ENCODE peak calls at places on chromosome 6, in seven cellular contexts. C is spleen, L is transverse colon, M is suprapubic skin, U is GM12891, Q is HepG2, V is stomach. R is an unnamed sample.

GRCh38 chr6:31739639-31740396 is at the start of gene MSH5:
- DNase-seq in C (peak; percentile 98), L (peak; percentile 99), M (peak; percentile 99), U (peak; percentile 90), Q (peak; percentile 100), V (peak; percentile 98), R (peak; percentile 99)

GRCh38 chr6:92930212-92930611 is 489.1 kb downstream of the EPHA7 start:
- DNase-seq in C (no peak), L (no peak), M (no peak), U (no peak), Q (no peak), V (no peak), R (no peak)

GRCh38 chr6:148835920-148836441 is 89.2 kb downstream of the UST start:
- DNase-seq in C (no peak), L (no peak), M (no peak), U (no peak), Q (no peak), V (no peak), R (no peak)

GRCh38 chr6:47484616-47485015 is 7.0 kb downstream of the CD2AP start:
- DNase-seq in C (no peak), L (no peak), M (no peak), U (no peak), Q (no peak), V (no peak), R (no peak)

GRCh38 chr6:31631681-31632278 is 11.3 kb downstream of the PRRC2A start:
- DNase-seq in C (no peak), L (no peak), M (no peak), U (no peak), Q (no peak), V (no peak), R (no peak)

GRCh38 chr6:136739071-136739470 is 53.2 kb downstream of the MAP3K5 start:
- DNase-seq in C (no peak), L (no peak), M (no peak), U (no peak), Q (no peak), V (no peak), R (no peak)

GRCh38 chr6:145245119-145245518 is 490.2 kb downstream of the EPM2A start:
- DNase-seq in C (no peak), L (no peak), M (no peak), U (no peak), Q (no peak), V (no peak), R (no peak)

GRCh38 chr6:90295854-90296345 is 743 bp downstream of the BACH2 start:
- DNase-seq in C (peak; percentile 90), L (peak; percentile 67), M (peak; percentile 80), U (peak; percentile 28), Q (no peak), V (peak; percentile 59), R (peak; percentile 71)

GRCh38 chr6:43746613-43747101 is 23.4 kb upstream of the VEGFA start:
- DNase-seq in C (peak; percentile 69), L (no peak), M (peak; percentile 26), U (no peak), Q (no peak), V (no peak), R (no peak)

GRCh38 chr6:16697437-16698162 is 63.7 kb downstream of the ATXN1 start:
- DNase-seq in C (no peak), L (no peak), M (no peak), U (no peak), Q (no peak), V (no peak), R (no peak)

GRCh38 chr6:53796791-53797190 is 2.0 kb downstream of the LRRC1 start:
- DNase-seq in C (no peak), L (no peak), M (no peak), U (no peak), Q (no peak), V (no peak), R (no peak)

GRCh38 chr6:141988954-141989705 is 143.6 kb upstream of the GJE1 start:
- DNase-seq in C (no peak), L (no peak), M (no peak), U (no peak), Q (peak; percentile 65), V (no peak), R (peak; percentile 8)

GRCh38 chr6:69763763-69764162 is 33.0 kb downstream of the LMBRD1 start:
- DNase-seq in C (no peak), L (no peak), M (no peak), U (no peak), Q (no peak), V (no peak), R (no peak)

GRCh38 chr6:16764188-16764950 is 3.1 kb upstream of the ATXN1 start:
- DNase-seq in C (no peak), L (no peak), M (no peak), U (no peak), Q (peak; percentile 53), V (no peak), R (no peak)

GRCh38 chr6:88919032-88919431 is 44.4 kb downstream of the RNGTT start:
- DNase-seq in C (no peak), L (no peak), M (no peak), U (no peak), Q (no peak), V (no peak), R (no peak)

GRCh38 chr6:29627762-29628418 is 5.1 kb downstream of the GABBR1 start:
- DNase-seq in C (peak; percentile 90), L (peak; percentile 66), M (peak; percentile 86), U (peak; percentile 49), Q (no peak), V (peak; percentile 52), R (peak; percentile 52)

GRCh38 chr6:35298625-35299140 is 1.1 kb downstream of the DEF6 start:
- DNase-seq in C (no peak), L (no peak), M (peak; percentile 38), U (no peak), Q (no peak), V (no peak), R (no peak)

GRCh38 chr6:27608916-27609883 is 136.3 kb upstream of the ZNF184 start:
- DNase-seq in C (no peak), L (no peak), M (no peak), U (no peak), Q (peak; percentile 61), V (no peak), R (no peak)

GRCh38 chr6:28496099-28496779 is 19.4 kb downstream of the GPX6 start:
- DNase-seq in C (no peak), L (no peak), M (no peak), U (no peak), Q (peak; percentile 20), V (no peak), R (no peak)

GRCh38 chr6:41021832-41022231 is 17.2 kb downstream of the UNC5CL start:
- DNase-seq in C (no peak), L (no peak), M (no peak), U (no peak), Q (peak; percentile 71), V (no peak), R (no peak)

GRCh38 chr6:69693749-69694148 is 103.1 kb downstream of the LMBRD1 start:
- DNase-seq in C (no peak), L (no peak), M (no peak), U (no peak), Q (no peak), V (no peak), R (no peak)

GRCh38 chr6:15796130-15796766 is 133.4 kb upstream of the DTNBP1 start:
- DNase-seq in C (no peak), L (no peak), M (no peak), U (no peak), Q (no peak), V (no peak), R (no peak)

GRCh38 chr6:64522859-64523258 is 887.3 kb downstream of the PHF3 start:
- DNase-seq in C (no peak), L (no peak), M (no peak), U (no peak), Q (no peak), V (no peak), R (no peak)

GRCh38 chr6:118408863-118409262 is 139.2 kb upstream of the PLN start:
- DNase-seq in C (no peak), L (no peak), M (no peak), U (no peak), Q (no peak), V (no peak), R (no peak)

GRCh38 chr6:156593893-156594292 is 183.3 kb upstream of the ARID1B start:
- DNase-seq in C (no peak), L (no peak), M (no peak), U (no peak), Q (no peak), V (no peak), R (no peak)

GRCh38 chr6:82249381-82250253 is 2.1 kb upstream of the IBTK start:
- DNase-seq in C (no peak), L (no peak), M (no peak), U (no peak), Q (no peak), V (no peak), R (no peak)

GRCh38 chr6:44696686-44697085 is 309.2 kb downstream of the CDC5L start:
- DNase-seq in C (no peak), L (no peak), M (no peak), U (no peak), Q (no peak), V (no peak), R (no peak)

GRCh38 chr6:6749791-6750434 is 161.4 kb downstream of the LY86 start:
- DNase-seq in C (no peak), L (peak; percentile 72), M (no peak), U (no peak), Q (peak; percentile 61), V (peak; percentile 36), R (peak; percentile 48)
- TF ChIP-seq POLR2AphosphoS5 in C (peak; percentile 41), L (peak; percentile 79), M (peak; percentile 29), U (no peak), Q (no peak), V (peak; percentile 65), R (peak; percentile 61)

DNA sequence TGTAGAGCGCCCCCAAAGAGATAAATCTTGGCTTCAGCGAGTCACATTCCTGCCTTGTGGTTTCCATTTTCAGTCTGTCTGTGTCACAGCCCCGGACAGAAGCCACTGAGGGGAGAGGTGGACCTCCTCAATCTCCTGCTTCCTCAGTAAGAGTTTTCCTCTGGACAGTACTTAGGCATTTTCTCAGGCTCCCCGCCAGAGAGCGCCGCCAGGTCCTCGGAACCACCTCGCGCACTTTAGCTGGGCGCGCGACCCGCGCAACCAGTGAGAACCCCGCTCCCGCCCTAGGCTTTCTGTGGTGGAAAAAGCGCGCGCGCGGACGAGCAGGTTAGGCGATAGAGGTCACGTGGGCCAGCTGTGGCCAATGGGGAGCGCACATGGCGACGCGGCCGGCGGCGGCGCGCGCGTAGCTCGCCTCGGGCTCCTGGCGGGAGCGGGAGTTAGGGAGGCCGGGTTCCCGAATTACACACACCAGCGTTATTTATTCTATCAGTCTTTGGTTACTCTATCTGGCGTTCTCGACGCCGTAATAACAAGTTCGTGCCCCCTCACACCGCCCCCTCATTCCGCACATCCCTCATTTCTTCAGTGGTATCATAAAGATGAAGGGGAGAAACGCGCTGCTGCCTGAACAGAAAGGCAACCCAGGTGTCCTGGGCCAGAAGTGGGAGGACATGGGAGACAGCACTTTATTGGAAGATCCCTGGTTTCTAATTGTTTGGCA is 19.4 kb downstream of the PXT1 start:
- DNase-seq in C (peak; percentile 99), L (peak; percentile 99), M (peak; percentile 99), U (peak; percentile 93), Q (peak; percentile 98), V (peak; percentile 99), R (peak; percentile 99)
- TF ChIP-seq POLR2A in C (no peak), L (peak; percentile 60), M (peak; percentile 37), U (peak; percentile 46), Q (peak; percentile 43), V (no peak), R (peak; percentile 72)

GRCh38 chr6:75436869-75437268 is 56.7 kb downstream of the FILIP1 start:
- DNase-seq in C (no peak), L (peak; percentile 20), M (no peak), U (no peak), Q (no peak), V (no peak), R (no peak)
- TF ChIP-seq POLR2AphosphoS5 in C (no peak), L (no peak), M (no peak), U (no peak), Q (no peak), V (no peak), R (no peak)

GRCh38 chr6:84269947-84270733 is 42.7 kb upstream of the CEP162 start:
- DNase-seq in C (no peak), L (no peak), M (no peak), U (no peak), Q (peak; percentile 78), V (no peak), R (no peak)
- TF ChIP-seq POLR2A in C (no peak), L (no peak), M (no peak), U (no peak), Q (no peak), V (no peak), R (no peak)